ENCODE peak calls at places on chromosomes 4 and X, in nine cellular contexts. One of them, this sample, is unnamed.

GRCh38 chr4:73415807-73416238 is 11.7 kb downstream of the ALB start:
- DNase-seq in astrocyte of the spinal cord: no peak
- DNase-seq in neural crest cell: no peak
- DNase-seq in osteocyte: no peak
- DNase-seq in GM06990: no peak
- DNase-seq in IMR-90: no peak
- DNase-seq in A549: no peak
- DNase-seq in colonic mucosa: no peak
- DNase-seq in right lobe of liver: no peak
- DNase-seq in this sample: no peak

GRCh38 chr4:159273126-159273438 is 170.2 kb downstream of the RAPGEF2 start:
- DNase-seq in astrocyte of the spinal cord: no peak
- DNase-seq in neural crest cell: no peak
- DNase-seq in osteocyte: no peak
- DNase-seq in GM06990: no peak
- DNase-seq in IMR-90: no peak
- DNase-seq in A549: no peak
- DNase-seq in colonic mucosa: no peak
- DNase-seq in right lobe of liver: no peak
- DNase-seq in this sample: no peak

GRCh38 chr4:6472008-6472386 is 417 bp downstream of the PPP2R2C start:
- DNase-seq in astrocyte of the spinal cord: no peak
- DNase-seq in neural crest cell: no peak
- DNase-seq in osteocyte: peak
- DNase-seq in GM06990: no peak
- DNase-seq in IMR-90: no peak
- DNase-seq in A549: no peak
- DNase-seq in colonic mucosa: peak
- DNase-seq in right lobe of liver: no peak
- DNase-seq in this sample: no peak

GRCh38 chrX:38108364-38108763 is 102.0 kb downstream of the SYTL5 start:
- DNase-seq in astrocyte of the spinal cord: no peak
- DNase-seq in neural crest cell: no peak
- DNase-seq in osteocyte: no peak
- DNase-seq in GM06990: no peak
- DNase-seq in IMR-90: peak
- DNase-seq in A549: no peak
- DNase-seq in colonic mucosa: no peak
- DNase-seq in right lobe of liver: no peak
- DNase-seq in this sample: no peak

GRCh38 chr4:83010522-83011318 is at the start of gene LIN54:
- DNase-seq in astrocyte of the spinal cord: peak
- DNase-seq in neural crest cell: peak
- DNase-seq in osteocyte: peak
- DNase-seq in GM06990: peak
- DNase-seq in IMR-90: peak
- DNase-seq in A549: peak
- DNase-seq in colonic mucosa: peak
- DNase-seq in right lobe of liver: peak
- DNase-seq in this sample: peak

GRCh38 chrX:9562851-9563250 is 98.0 kb downstream of the TBL1X start:
- DNase-seq in astrocyte of the spinal cord: peak
- DNase-seq in neural crest cell: no peak
- DNase-seq in osteocyte: no peak
- DNase-seq in GM06990: no peak
- DNase-seq in IMR-90: peak
- DNase-seq in A549: peak
- DNase-seq in colonic mucosa: no peak
- DNase-seq in right lobe of liver: no peak
- DNase-seq in this sample: no peak

GRCh38 chr4:46931981-46932380 is 22.9 kb upstream of the COX7B2 start:
- DNase-seq in astrocyte of the spinal cord: peak
- DNase-seq in neural crest cell: no peak
- DNase-seq in osteocyte: no peak
- DNase-seq in GM06990: peak
- DNase-seq in IMR-90: peak
- DNase-seq in A549: no peak
- DNase-seq in colonic mucosa: peak
- DNase-seq in right lobe of liver: no peak
- DNase-seq in this sample: peak

GRCh38 chr4:111027526-111027925 is 404.6 kb upstream of the PITX2 start:
- DNase-seq in astrocyte of the spinal cord: peak
- DNase-seq in neural crest cell: no peak
- DNase-seq in osteocyte: no peak
- DNase-seq in GM06990: no peak
- DNase-seq in IMR-90: peak
- DNase-seq in A549: no peak
- DNase-seq in colonic mucosa: no peak
- DNase-seq in right lobe of liver: no peak
- DNase-seq in this sample: no peak

GRCh38 chr4:110049951-110050925 is 137.6 kb downstream of the EGF start:
- DNase-seq in astrocyte of the spinal cord: peak
- DNase-seq in neural crest cell: peak
- DNase-seq in osteocyte: no peak
- DNase-seq in GM06990: no peak
- DNase-seq in IMR-90: peak
- DNase-seq in A549: peak
- DNase-seq in colonic mucosa: peak
- DNase-seq in right lobe of liver: no peak
- DNase-seq in this sample: peak

DNA sequence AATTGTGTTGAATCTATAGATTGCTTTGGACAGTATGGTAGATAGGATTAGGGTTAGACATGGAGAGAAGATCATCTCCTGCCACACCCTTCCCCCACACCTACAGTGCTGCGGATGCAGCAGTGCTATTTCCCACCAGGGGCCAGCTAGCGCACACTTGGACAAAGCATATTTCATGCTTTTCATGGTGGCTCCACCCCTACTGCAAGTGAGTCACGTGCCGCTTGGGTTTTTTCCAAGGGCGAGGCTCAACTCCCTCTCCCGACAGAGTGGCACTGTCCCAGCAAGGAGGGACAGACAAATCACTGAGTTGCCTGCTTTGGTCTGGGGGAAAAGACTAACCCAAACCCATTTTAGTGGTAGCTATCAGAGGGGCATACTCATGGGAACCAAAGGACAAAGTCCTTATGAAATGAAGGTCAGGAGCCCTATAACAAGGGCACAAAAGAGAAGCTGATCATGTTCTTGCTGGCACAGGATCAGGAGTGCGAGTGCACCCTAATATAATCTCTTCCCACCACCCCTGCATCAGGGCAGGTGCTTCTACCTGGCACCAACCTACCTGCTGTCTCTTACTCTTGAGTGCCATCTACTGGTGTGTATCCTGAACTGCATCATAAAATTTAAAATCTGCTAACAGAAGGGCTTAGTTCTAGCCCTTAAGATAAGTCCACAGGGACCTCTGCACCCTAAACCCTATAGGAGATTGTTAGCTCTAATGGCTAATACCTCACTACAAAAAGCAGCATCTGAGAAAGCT is 55.1 kb upstream of the PGAM4 start:
- DNase-seq in astrocyte of the spinal cord: no peak
- DNase-seq in neural crest cell: no peak
- DNase-seq in osteocyte: no peak
- DNase-seq in GM06990: no peak
- DNase-seq in IMR-90: peak
- DNase-seq in A549: peak
- DNase-seq in colonic mucosa: peak
- DNase-seq in right lobe of liver: no peak
- DNase-seq in this sample: peak
- TF ChIP-seq CTCF in astrocyte of the spinal cord: peak
- TF ChIP-seq CTCF in neural crest cell: peak
- TF ChIP-seq CTCF in osteocyte: peak
- TF ChIP-seq CTCF in GM06990: peak
- TF ChIP-seq CTCF in IMR-90: peak
- TF ChIP-seq CTCF in A549: peak
- TF ChIP-seq CTCF in colonic mucosa: peak
- TF ChIP-seq CTCF in right lobe of liver: peak
- TF ChIP-seq CTCF in this sample: peak

GRCh38 chrX:115679460-115679859 is 118.5 kb downstream of the PLS3 start:
- DNase-seq in astrocyte of the spinal cord: peak
- DNase-seq in neural crest cell: no peak
- DNase-seq in osteocyte: no peak
- DNase-seq in GM06990: no peak
- DNase-seq in IMR-90: peak
- DNase-seq in A549: peak
- DNase-seq in colonic mucosa: no peak
- DNase-seq in right lobe of liver: no peak
- DNase-seq in this sample: peak
- TF ChIP-seq CTCF in astrocyte of the spinal cord: peak
- TF ChIP-seq CTCF in neural crest cell: peak
- TF ChIP-seq CTCF in osteocyte: peak
- TF ChIP-seq CTCF in GM06990: peak
- TF ChIP-seq CTCF in IMR-90: peak
- TF ChIP-seq CTCF in A549: peak
- TF ChIP-seq CTCF in colonic mucosa: no peak
- TF ChIP-seq CTCF in right lobe of liver: peak
- TF ChIP-seq CTCF in this sample: no peak

GRCh38 chr4:115234405-115235093 is 121.1 kb upstream of the NDST4 start:
- DNase-seq in astrocyte of the spinal cord: peak
- DNase-seq in neural crest cell: no peak
- DNase-seq in osteocyte: no peak
- DNase-seq in GM06990: no peak
- DNase-seq in IMR-90: no peak
- DNase-seq in A549: no peak
- DNase-seq in colonic mucosa: no peak
- DNase-seq in right lobe of liver: no peak
- DNase-seq in this sample: peak
- TF ChIP-seq CTCF in astrocyte of the spinal cord: peak
- TF ChIP-seq CTCF in neural crest cell: peak
- TF ChIP-seq CTCF in osteocyte: peak
- TF ChIP-seq CTCF in GM06990: peak
- TF ChIP-seq CTCF in IMR-90: no peak
- TF ChIP-seq CTCF in A549: peak
- TF ChIP-seq CTCF in colonic mucosa: no peak
- TF ChIP-seq CTCF in right lobe of liver: no peak
- TF ChIP-seq CTCF in this sample: peak

DNA sequence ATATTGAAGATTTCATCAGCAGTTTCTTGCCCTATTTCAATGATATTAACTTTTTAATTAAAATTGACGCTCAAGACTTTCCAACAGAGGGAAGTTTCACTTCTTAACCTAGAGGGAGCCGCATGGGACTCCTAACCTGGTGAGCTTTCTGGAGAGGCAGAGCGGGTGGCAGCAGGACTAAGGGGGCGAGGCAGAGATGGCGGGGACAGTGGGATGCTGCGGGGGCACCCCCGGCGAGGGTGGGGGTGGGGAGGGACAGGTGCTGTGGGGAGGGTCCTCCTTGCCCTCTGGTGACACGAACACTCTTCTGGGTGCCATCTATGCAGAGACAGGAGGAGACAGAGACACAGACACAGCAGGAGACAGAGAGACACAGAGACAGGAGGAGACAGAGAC is 104.4 kb downstream of the ADRA2C start:
- DNase-seq in astrocyte of the spinal cord: no peak
- DNase-seq in neural crest cell: no peak
- DNase-seq in osteocyte: no peak
- DNase-seq in GM06990: no peak
- DNase-seq in IMR-90: no peak
- DNase-seq in A549: no peak
- DNase-seq in colonic mucosa: no peak
- DNase-seq in right lobe of liver: no peak
- DNase-seq in this sample: no peak
- TF ChIP-seq CTCF in astrocyte of the spinal cord: no peak
- TF ChIP-seq CTCF in neural crest cell: no peak
- TF ChIP-seq CTCF in osteocyte: no peak
- TF ChIP-seq CTCF in GM06990: no peak
- TF ChIP-seq CTCF in IMR-90: no peak
- TF ChIP-seq CTCF in A549: no peak
- TF ChIP-seq CTCF in colonic mucosa: no peak
- TF ChIP-seq CTCF in right lobe of liver: no peak
- TF ChIP-seq CTCF in this sample: no peak

GRCh38 chr4:26323807-26324206 is 3.0 kb downstream of the RBPJ start:
- DNase-seq in astrocyte of the spinal cord: peak
- DNase-seq in neural crest cell: no peak
- DNase-seq in osteocyte: no peak
- DNase-seq in GM06990: no peak
- DNase-seq in IMR-90: peak
- DNase-seq in A549: no peak
- DNase-seq in colonic mucosa: no peak
- DNase-seq in right lobe of liver: no peak
- DNase-seq in this sample: no peak
- TF ChIP-seq CTCF in astrocyte of the spinal cord: peak
- TF ChIP-seq CTCF in neural crest cell: peak
- TF ChIP-seq CTCF in osteocyte: peak
- TF ChIP-seq CTCF in GM06990: no peak
- TF ChIP-seq CTCF in IMR-90: peak
- TF ChIP-seq CTCF in A549: no peak
- TF ChIP-seq CTCF in colonic mucosa: no peak
- TF ChIP-seq CTCF in right lobe of liver: no peak
- TF ChIP-seq CTCF in this sample: no peak

DNA sequence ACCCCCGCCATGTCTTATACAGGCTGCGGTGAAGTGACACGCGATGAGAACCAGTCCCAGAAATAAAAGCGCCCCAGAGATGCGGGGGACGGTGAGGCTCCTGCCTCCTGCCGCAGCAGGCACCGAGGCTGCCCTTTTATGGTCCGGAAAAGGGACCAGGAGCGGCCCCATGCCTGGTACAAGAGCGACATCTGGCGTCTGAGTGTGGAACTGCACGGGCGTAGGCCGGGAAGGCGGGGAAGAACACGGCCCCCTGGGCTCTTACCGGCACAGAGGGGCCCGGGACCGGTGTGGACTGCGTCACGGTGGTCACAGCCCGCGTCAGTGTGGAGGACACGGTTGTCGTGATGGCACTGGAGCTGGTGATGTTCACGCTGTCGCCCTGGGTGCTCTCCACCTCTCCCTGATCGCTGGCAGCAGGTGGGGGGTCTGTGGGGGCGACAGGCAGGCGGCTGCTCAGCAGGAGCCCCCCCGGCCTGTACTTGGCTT is 8.9 kb upstream of the RENBP start:
- DNase-seq in astrocyte of the spinal cord: peak
- DNase-seq in neural crest cell: peak
- DNase-seq in osteocyte: peak
- DNase-seq in GM06990: peak
- DNase-seq in IMR-90: peak
- DNase-seq in A549: peak
- DNase-seq in colonic mucosa: peak
- DNase-seq in right lobe of liver: peak
- DNase-seq in this sample: peak
- TF ChIP-seq CTCF in astrocyte of the spinal cord: peak
- TF ChIP-seq CTCF in neural crest cell: peak
- TF ChIP-seq CTCF in osteocyte: peak
- TF ChIP-seq CTCF in GM06990: peak
- TF ChIP-seq CTCF in IMR-90: peak
- TF ChIP-seq CTCF in A549: peak
- TF ChIP-seq CTCF in colonic mucosa: peak
- TF ChIP-seq CTCF in right lobe of liver: peak
- TF ChIP-seq CTCF in this sample: peak